ENCODE peak calls at places on chromosomes 12 and 14, in six cellular contexts. M is uterus, V is esophagus squamous epithelium, F is tibial nerve, G is A549, Q is transverse colon. X is an unnamed sample.

GRCh38 chr12:22598763-22599161 is 26.2 kb upstream of the ETNK1 start:
- DNase-seq in G (peak), F (no peak), V (no peak), M (no peak), Q (no peak), X (no peak)

GRCh38 chr14:33676135-33676566 is 274.7 kb downstream of the EGLN3 start:
- DNase-seq in V (no peak), F (no peak), G (peak), Q (peak), M (no peak), X (peak)

GRCh38 chr12:108633534-108634224 is at the start of gene SELPLG:
- DNase-seq in G (no peak), M (no peak), V (peak), F (no peak), Q (peak), X (no peak)

GRCh38 chr12:28893365-28893764 is 255.7 kb upstream of the FAR2 start:
- DNase-seq in Q (no peak), F (no peak), G (no peak), V (no peak), M (no peak), X (no peak)

GRCh38 chr14:55454264-55455151 is 14.1 kb upstream of the TBPL2 start:
- DNase-seq in F (no peak), Q (peak), V (no peak), M (peak), G (no peak), X (no peak)

GRCh38 chr12:80641936-80642335 is 65.5 kb upstream of the MYF6 start:
- DNase-seq in G (no peak), V (no peak), M (no peak), Q (no peak), F (no peak), X (no peak)

GRCh38 chr12:25250744-25251730 is at the start of gene KRAS:
- DNase-seq in V (peak), G (peak), M (peak), F (peak), Q (peak), X (peak)

GRCh38 chr12:109738209-109738608 is 24.6 kb downstream of the FAM222A start:
- DNase-seq in M (peak), V (no peak), G (no peak), F (peak), Q (no peak), X (no peak)

GRCh38 chr14:77593501-77593911 is 22.9 kb downstream of the SPTLC2 start:
- DNase-seq in F (no peak), G (no peak), M (no peak), V (no peak), Q (no peak), X (no peak)

GRCh38 chr12:119115296-119115905 is 63.3 kb upstream of the HSPB8 start:
- DNase-seq in F (no peak), V (no peak), Q (peak), G (peak), M (peak), X (peak)

GRCh38 chr14:61695695-61696527 is 598 bp downstream of the HIF1A start:
- DNase-seq in F (peak), Q (peak), V (no peak), G (peak), M (peak), X (peak)

GRCh38 chr14:52351561-52352491 is 37.7 kb downstream of the PTGER2 start:
- DNase-seq in V (no peak), F (no peak), G (no peak), M (peak), Q (no peak), X (no peak)

GRCh38 chr12:108881953-108882352 is 2.1 kb downstream of the DAO start:
- DNase-seq in V (no peak), M (no peak), G (no peak), Q (no peak), F (no peak), X (no peak)

GRCh38 chr14:101953151-101953550 is 11.2 kb upstream of the DYNC1H1 start:
- DNase-seq in G (no peak), M (no peak), F (no peak), Q (no peak), V (no peak), X (no peak)

GRCh38 chr14:57492859-57493258 is 798 bp downstream of the CCDC198 start:
- DNase-seq in G (no peak), F (no peak), Q (no peak), V (no peak), M (no peak), X (no peak)

GRCh38 chr12:122825773-122826724 is 9.2 kb upstream of the HIP1R start:
- DNase-seq in V (no peak), Q (no peak), G (peak), F (no peak), M (no peak), X (no peak)

GRCh38 chr14:95835331-95835730 is 41.3 kb upstream of the TUNAR start:
- DNase-seq in G (no peak), F (no peak), M (no peak), V (no peak), Q (no peak), X (no peak)

GRCh38 chr14:73753887-73754880 is 40.0 kb upstream of the PNMA1 start:
- DNase-seq in G (no peak), V (no peak), Q (peak), M (no peak), F (no peak), X (no peak)

GRCh38 chr14:103472939-103473338 is 49.7 kb downstream of the CKB start:
- DNase-seq in G (no peak), Q (no peak), M (no peak), F (no peak), V (no peak), X (no peak)

GRCh38 chr12:62646566-62646965 is 179.9 kb downstream of the MON2 start:
- DNase-seq in G (no peak), F (no peak), V (no peak), M (no peak), Q (no peak), X (no peak)

GRCh38 chr12:29741342-29742241 is 42.1 kb downstream of the TMTC1 start:
- DNase-seq in V (no peak), F (no peak), Q (no peak), M (no peak), G (no peak), X (no peak)

DNA sequence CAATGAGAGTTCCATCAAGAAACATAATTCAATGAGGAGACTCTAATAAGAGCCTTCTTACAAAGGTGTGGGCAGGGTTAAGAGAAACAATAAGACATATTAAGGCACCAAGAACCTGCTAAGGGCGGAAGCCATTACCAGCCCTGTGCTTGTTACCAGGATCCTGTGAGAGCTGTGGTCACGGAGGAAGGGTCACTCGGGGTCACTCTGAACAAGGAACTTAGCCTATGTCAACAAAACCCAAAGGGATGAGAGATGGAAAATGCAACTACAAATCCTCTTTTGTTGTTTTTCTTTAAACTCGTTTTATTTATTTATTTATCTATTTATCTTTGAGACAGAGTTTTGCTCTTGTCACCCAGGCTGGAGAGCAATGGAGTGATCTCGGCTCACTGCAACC is 460.4 kb upstream of the CCDC196 start:
- DNase-seq in M (no peak), Q (no peak), G (no peak), F (no peak), V (no peak), X (no peak)
- TF ChIP-seq POLR2A in M (no peak), Q (no peak), G (no peak), F (no peak), V (no peak), X (no peak)

GRCh38 chr14:30194769-30195168 is 267.1 kb upstream of the PRKD1 start:
- DNase-seq in F (no peak), V (no peak), G (no peak), M (no peak), Q (no peak), X (no peak)

GRCh38 chr14:30193056-30193455 is 265.4 kb upstream of the PRKD1 start:
- DNase-seq in Q (no peak), G (no peak), V (no peak), F (no peak), M (no peak), X (no peak)

GRCh38 chr14:30191639-30192279 is 264.1 kb upstream of the PRKD1 start:
- DNase-seq in G (no peak), F (no peak), V (no peak), M (no peak), Q (no peak), X (no peak)

GRCh38 chr14:30195946-30196345 is 268.3 kb upstream of the PRKD1 start:
- DNase-seq in M (no peak), G (no peak), F (no peak), V (no peak), Q (no peak), X (no peak)

DNA sequence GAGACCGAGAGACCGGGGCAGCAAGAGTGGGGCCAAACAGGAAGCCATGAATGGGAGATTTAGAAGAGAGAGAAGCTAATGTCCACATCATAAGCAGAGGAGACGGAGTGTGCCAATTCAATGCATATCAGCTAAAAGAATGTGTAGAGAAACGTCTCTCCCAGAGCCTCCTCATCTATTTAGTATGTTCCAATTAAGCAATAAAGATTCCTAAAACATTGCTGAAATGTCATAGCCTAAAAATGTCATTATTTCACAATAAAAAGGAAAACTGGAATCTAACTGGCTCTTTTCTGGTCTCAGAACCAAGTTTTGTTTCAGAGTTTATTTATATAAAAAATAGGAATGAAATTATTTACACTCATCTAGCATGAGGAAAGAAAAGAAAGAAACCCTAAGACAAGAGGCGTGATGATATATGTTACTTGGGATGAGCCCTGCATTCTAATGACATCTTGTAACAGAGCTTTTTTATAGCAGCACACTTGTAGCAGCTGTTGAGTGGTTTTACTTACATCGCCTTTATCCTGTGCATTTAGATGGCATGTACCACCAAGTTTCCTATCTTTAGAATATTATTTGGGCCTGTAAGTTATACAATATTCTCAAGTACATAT is 266.3 kb upstream of the PRKD1 start:
- DNase-seq in M (no peak), F (no peak), G (no peak), Q (no peak), V (no peak), X (no peak)
- TF ChIP-seq POLR2A in M (no peak), F (no peak), G (no peak), Q (no peak), V (no peak), X (no peak)

GRCh38 chr12:6336079-6336858 is 5.6 kb downstream of the TNFRSF1A start:
- DNase-seq in M (peak), G (peak), F (peak), Q (peak), V (peak), X (peak)
- TF ChIP-seq POLR2A in M (peak), G (peak), F (peak), Q (peak), V (peak), X (peak)

DNA sequence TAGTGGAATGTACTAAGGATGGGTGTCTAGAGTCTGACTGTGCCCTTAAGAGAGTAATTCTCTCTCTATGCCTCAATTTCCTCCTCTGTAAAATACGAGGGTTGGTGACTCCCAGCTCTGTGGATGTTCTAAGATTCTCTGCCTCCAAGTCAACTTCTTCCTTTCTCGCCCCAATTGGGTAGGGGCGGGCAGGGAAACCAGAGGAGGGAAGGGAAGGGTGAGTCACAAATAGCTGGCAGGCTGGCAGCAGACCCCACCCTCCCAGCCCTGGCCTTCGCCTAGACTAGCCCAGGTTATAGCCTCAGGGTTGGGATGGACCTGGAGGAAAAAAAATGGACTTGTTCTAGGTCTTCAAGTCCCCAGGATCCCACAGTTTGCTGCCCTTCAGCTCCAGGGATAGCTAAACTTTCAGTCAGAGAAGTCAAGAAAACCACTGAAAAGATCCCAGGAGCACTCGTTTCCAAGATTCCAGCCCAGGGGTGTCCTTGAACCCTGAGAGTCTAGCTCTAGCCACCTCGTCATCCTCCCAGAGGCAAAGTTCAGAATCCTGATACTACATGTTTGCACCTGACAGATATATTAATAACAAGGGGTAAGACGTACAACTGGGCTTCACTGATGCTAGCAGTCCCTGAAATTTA is 2.3 kb downstream of the DGKA start:
- DNase-seq in V (no peak), G (peak), Q (peak), F (no peak), M (peak), X (no peak)
- TF ChIP-seq POLR2A in V (peak), G (no peak), Q (peak), F (no peak), M (no peak), X (no peak)

GRCh38 chr14:94110552-94111181 is at the start of gene IFI27:
- DNase-seq in V (no peak), G (no peak), Q (peak), M (peak), F (peak), X (peak)
- TF ChIP-seq POLR2A in V (peak), G (no peak), Q (peak), M (peak), F (peak), X (no peak)

DNA sequence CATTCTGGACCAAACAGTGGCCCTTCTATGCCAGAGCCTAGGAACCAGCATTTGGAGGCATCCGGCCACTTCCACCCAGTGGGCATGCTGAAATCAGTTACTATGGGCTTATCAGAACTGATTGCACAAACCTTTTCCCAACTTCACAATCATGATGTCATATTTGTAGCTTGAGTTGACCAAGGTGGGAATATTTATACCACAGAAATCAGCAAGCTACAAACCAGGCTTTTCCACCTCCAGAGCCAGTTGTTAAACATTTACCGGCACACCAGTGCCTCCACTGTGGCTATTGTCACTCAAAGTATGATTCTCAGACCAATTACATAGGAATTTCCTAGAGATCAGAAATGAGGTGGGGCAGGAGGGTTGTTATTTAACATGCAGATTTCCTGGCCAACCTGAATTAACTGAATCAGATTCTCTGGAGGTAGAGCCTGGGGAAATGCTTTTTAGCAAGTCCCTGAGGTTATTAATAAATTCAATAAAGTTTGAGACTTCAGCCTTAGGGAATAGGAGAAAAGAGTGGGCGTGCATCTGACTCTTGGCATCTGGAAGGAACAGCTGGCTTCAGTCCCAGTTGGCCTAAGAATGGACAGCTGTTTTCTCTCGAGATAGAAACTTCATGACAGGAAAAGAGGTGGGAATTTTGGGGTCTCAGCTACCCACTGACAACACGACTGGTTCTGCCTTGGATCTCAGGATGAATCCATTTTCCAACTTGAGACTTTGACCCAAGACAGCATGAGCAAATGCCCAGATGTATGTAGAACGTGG is 273.8 kb downstream of the ZFP36L1 start:
- DNase-seq in M (peak), V (no peak), G (no peak), F (no peak), Q (no peak), X (no peak)
- TF ChIP-seq POLR2A in M (no peak), V (no peak), G (no peak), F (no peak), Q (no peak), X (no peak)